ENCODE peak calls at places on chromosomes 7 and 10, in five cellular contexts. C is OCI-LY7, N is Karpas-422, D is GM23248, O is SK-N-SH. L is an unnamed sample. For H3K9me2, the result is how much of the 10 kb centered on the place peaks cover.

GRCh38 chr7:136312592-136312991 is 335.4 kb upstream of the MTPN start:
- DNase-seq in D (no peak), O (no peak), N (no peak), C (no peak), L (no peak)

GRCh38 chr10:7945469-7946187 is 108.9 kb upstream of the GATA3 start:
- DNase-seq in D (peak), N (no peak), O (peak), C (no peak), L (no peak)

GRCh38 chr7:142401951-142402350 is 144.1 kb upstream of the PRSS58 start:
- DNase-seq in C (no peak), N (no peak), O (no peak), D (peak), L (no peak)

GRCh38 chr10:69635428-69636272 is 5.6 kb downstream of the FAM241B start:
- DNase-seq in N (no peak), D (no peak), C (no peak), O (no peak), L (no peak)

GRCh38 chr7:17646181-17646956 is 293.9 kb downstream of the SNX13 start:
- DNase-seq in O (peak), N (no peak), D (peak), C (no peak), L (peak)

GRCh38 chr10:114353383-114353782 is 50.9 kb downstream of the AFAP1L2 start:
- DNase-seq in O (no peak), D (no peak), C (no peak), N (no peak), L (no peak)

GRCh38 chr10:44386546-44387052 is 1.7 kb upstream of the CXCL12 start:
- DNase-seq in C (peak), N (peak), D (peak), O (peak), L (peak)

GRCh38 chr7:35816514-35816913 is 15.7 kb downstream of the SEPTIN7 start:
- DNase-seq in D (no peak), O (no peak), C (no peak), N (no peak), L (no peak)

GRCh38 chr10:60607409-60607808 is 170.9 kb upstream of the CDK1 start:
- DNase-seq in N (no peak), O (no peak), C (no peak), D (no peak), L (no peak)

GRCh38 chr7:1545417-1546246 is 10.4 kb downstream of the TMEM184A start:
- DNase-seq in O (no peak), N (no peak), C (peak), D (no peak), L (no peak)

GRCh38 chr7:131897016-131897789 is 340.8 kb upstream of the PODXL start:
- DNase-seq in N (no peak), D (peak), C (no peak), O (peak), L (no peak)

GRCh38 chr7:131895541-131896173 is 339.2 kb upstream of the PODXL start:
- DNase-seq in N (no peak), C (no peak), O (no peak), D (peak), L (peak)

GRCh38 chr7:131896189-131896855 is 339.9 kb upstream of the PODXL start:
- DNase-seq in O (no peak), D (no peak), N (no peak), C (no peak), L (no peak)

GRCh38 chr7:131899271-131900030 is 343.0 kb upstream of the PODXL start:
- DNase-seq in D (peak), N (no peak), C (no peak), O (no peak), L (no peak)

GRCh38 chr7:131897790-131898165 is 341.4 kb upstream of the PODXL start:
- DNase-seq in O (no peak), D (no peak), N (no peak), C (no peak), L (no peak)
- H3K9me2 ChIP-seq in O (under half), D (under half), N (under half), C (under half), L (under half)

GRCh38 chr7:123154231-123154860 is 45.4 kb downstream of the SLC13A1 start:
- DNase-seq in D (peak), O (peak), N (peak), C (peak), L (peak)
- H3K4me2 ChIP-seq in D (no peak), O (no peak), N (no peak), C (no peak), L (no peak)

GRCh38 chr7:131893627-131894345 is 337.4 kb upstream of the PODXL start:
- DNase-seq in C (no peak), O (no peak), D (peak), N (no peak), L (no peak)

GRCh38 chr7:131903315-131903714 is 346.9 kb upstream of the PODXL start:
- DNase-seq in C (no peak), O (no peak), N (no peak), D (no peak), L (no peak)

GRCh38 chr7:131900785-131901287 is 344.4 kb upstream of the PODXL start:
- DNase-seq in N (no peak), O (no peak), C (no peak), D (no peak), L (no peak)

DNA sequence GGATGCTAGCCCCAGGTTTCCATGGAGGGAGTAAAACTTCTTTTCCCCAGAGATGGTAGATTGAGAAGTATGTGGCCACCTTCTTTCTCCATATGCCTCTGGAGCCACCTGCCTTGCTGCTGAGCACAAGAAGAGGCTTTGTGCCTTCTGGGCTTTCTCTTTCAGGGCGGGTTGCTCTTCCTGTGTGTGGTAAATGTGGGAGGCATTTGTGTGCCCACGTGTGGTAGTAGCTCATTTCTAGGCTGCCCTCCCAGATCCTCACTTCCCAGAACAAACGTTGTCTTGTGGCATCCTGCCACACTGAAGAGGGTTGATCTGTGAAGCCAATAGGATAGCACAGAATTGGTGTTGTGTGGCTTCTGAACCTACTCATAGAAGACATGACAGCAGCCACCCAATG is 342.0 kb upstream of the PODXL start:
- DNase-seq in D (peak), N (no peak), O (no peak), C (no peak), L (no peak)
- H3K9me2 ChIP-seq in D (under half), N (under half), O (under half), C (under half), L (under half)

GRCh38 chr7:47153571-47153970 is 428.3 kb downstream of the TNS3 start:
- DNase-seq in O (no peak), C (peak), D (no peak), N (no peak), L (peak)
- H3K4me2 ChIP-seq in O (no peak), C (peak), D (no peak), N (no peak), L (peak)

DNA sequence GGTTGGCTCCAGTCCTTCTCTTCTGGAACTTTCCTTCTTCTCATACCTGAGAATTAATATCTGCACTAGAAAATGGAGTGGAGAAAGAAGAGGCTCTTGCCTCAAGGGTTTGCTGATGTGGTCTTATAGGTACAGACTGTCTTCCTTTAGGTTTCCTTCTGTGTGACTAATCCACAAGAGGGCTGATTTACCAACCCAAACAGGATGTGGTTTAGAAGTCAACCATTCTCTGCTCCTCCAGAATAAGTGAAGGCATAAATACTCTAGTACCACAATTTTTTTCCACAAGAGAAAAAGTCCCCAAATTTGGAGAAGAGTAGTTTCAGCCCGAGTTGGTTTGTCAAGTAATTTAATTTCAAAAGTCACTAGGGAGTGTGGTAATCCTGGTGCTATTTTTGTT is 85.8 kb downstream of the NRP1 start:
- DNase-seq in O (no peak), D (peak), N (no peak), C (peak), L (no peak)
- H3K9me2 ChIP-seq in O (under half), D (under half), N (under half), C (under half), L (under half)

GRCh38 chr10:50990568-50991495 is 83.5 kb upstream of the PRKG1 start:
- DNase-seq in D (peak), O (peak), C (no peak), N (no peak), L (peak)
- H3K4me2 ChIP-seq in D (peak), O (peak), C (no peak), N (no peak), L (peak)